ENCODE peak calls at places on chromosomes 6 and 20, in four cellular contexts. K is colonic mucosa, T is brain microvascular endothelial cell, A is AG09319. V is an unnamed sample.

GRCh38 chr6:158910484-158911075 is 89.4 kb downstream of the RSPH3 start:
- DNase-seq in K (no peak), T (no peak), A (no peak), V (no peak)

GRCh38 chr6:15956205-15957106 is 172.4 kb upstream of the MYLIP start:
- DNase-seq in K (peak), T (peak), A (no peak), V (no peak)

GRCh38 chr6:137913996-137914529 is 47.0 kb downstream of the TNFAIP3 start:
- DNase-seq in K (no peak), T (no peak), A (no peak), V (no peak)

GRCh38 chr6:32886674-32887383 is 32.8 kb downstream of the PSMB9 start:
- DNase-seq in K (no peak), T (peak), A (no peak), V (no peak)

GRCh38 chr6:100453701-100454521 is 10.8 kb downstream of the SIM1 start:
- DNase-seq in K (no peak), T (no peak), A (no peak), V (peak)

GRCh38 chr6:25542984-25543383 is 109.0 kb upstream of the SCGN start:
- DNase-seq in K (no peak), T (no peak), A (no peak), V (no peak)

GRCh38 chr6:107864235-107864970 is 40.3 kb upstream of the SCML4 start:
- DNase-seq in K (no peak), T (no peak), A (no peak), V (no peak)

GRCh38 chr6:11929451-11929850 is 82.7 kb upstream of the HIVEP1 start:
- DNase-seq in K (no peak), T (no peak), A (no peak), V (no peak)

GRCh38 chr6:33018904-33019303 is 9.5 kb upstream of the HLA-DOA start:
- DNase-seq in K (peak), T (peak), A (peak), V (no peak)

GRCh38 chr6:9482030-9482731 is 932.7 kb downstream of the TFAP2A start:
- DNase-seq in K (no peak), T (peak), A (peak), V (no peak)

GRCh38 chr6:4936681-4937041 is 67.2 kb downstream of the RPP40 start:
- DNase-seq in K (no peak), T (peak), A (peak), V (no peak)

GRCh38 chr6:38801305-38801704 is 86.2 kb downstream of the DNAH8 start:
- DNase-seq in K (no peak), T (no peak), A (no peak), V (no peak)
- TF ChIP-seq CTCF in K (no peak), T (no peak), A (no peak), V (no peak)

GRCh38 chr20:50009521-50010454 is 27.0 kb downstream of the SNAI1 start:
- DNase-seq in K (no peak), T (no peak), A (no peak), V (peak)
- TF ChIP-seq CTCF in K (no peak), T (no peak), A (no peak), V (no peak)

GRCh38 chr6:115972679-115973078 is 88.0 kb downstream of the FRK start:
- DNase-seq in K (no peak), T (no peak), A (no peak), V (no peak)

GRCh38 chr6:115969930-115970273 is 90.8 kb downstream of the FRK start:
- DNase-seq in K (no peak), T (no peak), A (no peak), V (no peak)

GRCh38 chr6:115971785-115972184 is 88.9 kb downstream of the FRK start:
- DNase-seq in K (no peak), T (no peak), A (no peak), V (no peak)

GRCh38 chr6:115969207-115969929 is 91.3 kb downstream of the FRK start:
- DNase-seq in K (no peak), T (peak), A (no peak), V (peak)
- TF ChIP-seq CTCF in K (no peak), T (no peak), A (no peak), V (no peak)

GRCh38 chr6:31068738-31069340 is 43.5 kb downstream of the C6orf15 start:
- DNase-seq in K (peak), T (peak), A (peak), V (peak)
- TF ChIP-seq CTCF in K (peak), T (peak), A (peak), V (peak)

GRCh38 chr20:2759603-2760360 is 40.6 kb downstream of the CPXM1 start:
- DNase-seq in K (no peak), T (no peak), A (no peak), V (no peak)
- TF ChIP-seq CTCF in K (no peak), T (no peak), A (no peak), V (no peak)